ENCODE peak calls at places on chromosomes 12 and 14, in nine cellular contexts. X is NCI-H1105; E is activated T-cell treated with anti-CD3 and anti-CD28 coated beads, Interleukin-2, amount 50 U/mL, for 72 hours; W is HuH-7; J is pancreas; H is HS-27A; R is iris pigment epithelial cell; C is T-cell; D is T-helper 1 cell. G is an unnamed sample.

GRCh38 chr14:59481407-59482119 is 2.6 kb downstream of the L3HYPDH start:
- DNase-seq in R (peak), E (no peak), D (no peak), W (no peak), J (no peak), X (no peak), H (peak), C (no peak), G (no peak)

GRCh38 chr12:24424889-24425600 is 475.6 kb upstream of the SOX5 start:
- DNase-seq in J (no peak), X (peak), C (no peak), R (peak), H (no peak), W (no peak), E (peak), D (no peak), G (peak)

GRCh38 chr12:66688836-66689439 is 10.1 kb upstream of the GRIP1 start:
- DNase-seq in E (peak), R (peak), J (peak), X (peak), C (no peak), D (peak), H (no peak), W (peak), G (peak)

GRCh38 chr12:18345021-18345735 is 83.9 kb downstream of the PIK3C2G start:
- DNase-seq in H (no peak), J (no peak), D (no peak), C (no peak), R (peak), W (no peak), E (no peak), X (no peak), G (no peak)

GRCh38 chr12:127336416-127336815 is 930.6 kb upstream of the TMEM132C start:
- DNase-seq in X (no peak), C (no peak), R (no peak), H (no peak), E (no peak), D (no peak), J (no peak), W (no peak), G (no peak)

GRCh38 chr12:84913151-84913550 is 552 bp upstream of the SLC6A15 start:
- DNase-seq in R (peak), W (peak), J (no peak), X (no peak), D (no peak), E (no peak), C (no peak), H (no peak), G (peak)

GRCh38 chr14:50320279-50320678 is 8.2 kb downstream of the DMAC2L start:
- DNase-seq in D (no peak), R (peak), J (no peak), E (peak), H (no peak), X (no peak), W (no peak), C (no peak), G (no peak)

GRCh38 chr14:77071938-77072388 is 26.1 kb upstream of the CIPC start:
- DNase-seq in J (no peak), R (peak), E (no peak), D (no peak), X (no peak), C (no peak), W (no peak), H (no peak), G (no peak)

GRCh38 chr12:25322918-25323773 is 72.4 kb upstream of the KRAS start:
- DNase-seq in H (no peak), W (no peak), R (peak), X (no peak), J (no peak), C (no peak), E (no peak), D (no peak), G (no peak)

GRCh38 chr12:116735084-116735483 is 2.8 kb downstream of the SPRING1 start:
- DNase-seq in W (no peak), H (no peak), D (no peak), C (no peak), J (no peak), X (no peak), R (no peak), E (no peak), G (no peak)

GRCh38 chr12:19880724-19881123 is 441.4 kb downstream of the AEBP2 start:
- DNase-seq in R (no peak), X (no peak), D (no peak), W (no peak), H (no peak), E (no peak), J (no peak), C (no peak), G (no peak)

GRCh38 chr12:85182699-85183098 is 97.3 kb upstream of the ALX1 start:
- DNase-seq in W (no peak), X (no peak), J (no peak), D (no peak), E (no peak), R (peak), H (no peak), C (no peak), G (no peak)

GRCh38 chr14:102479777-102480176 is 29.8 kb downstream of the ANKRD9 start:
- DNase-seq in W (no peak), R (no peak), C (no peak), J (peak), E (no peak), H (no peak), D (no peak), X (peak), G (no peak)

GRCh38 chr14:94936411-94936892 is 166.5 kb upstream of the GSC start:
- DNase-seq in X (peak), J (peak), E (no peak), R (peak), D (no peak), W (no peak), C (no peak), H (no peak), G (peak)

GRCh38 chr12:106919910-106920544 is 35.7 kb upstream of the TMEM263 start:
- DNase-seq in E (no peak), H (peak), C (no peak), W (no peak), D (peak), J (no peak), R (peak), X (peak), G (peak)

GRCh38 chr12:39403376-39403775 is 39.5 kb downstream of the KIF21A start:
- DNase-seq in H (no peak), W (no peak), R (no peak), X (no peak), J (no peak), E (no peak), C (no peak), D (no peak), G (no peak)

GRCh38 chr12:119868992-119869391 is 8.1 kb downstream of the CIT start:
- DNase-seq in J (no peak), R (peak), D (no peak), H (no peak), X (no peak), C (no peak), E (no peak), W (no peak), G (no peak)

GRCh38 chr12:6182279-6182898 is 17.8 kb upstream of the CD9 start:
- DNase-seq in D (no peak), C (no peak), X (peak), R (peak), W (peak), E (no peak), J (no peak), H (no peak), G (no peak)

GRCh38 chr12:57280234-57281062 is 29.5 kb upstream of the STAC3 start:
- DNase-seq in D (peak), C (peak), W (no peak), E (peak), R (peak), J (peak), H (peak), X (no peak), G (peak)

GRCh38 chr12:109804820-109805761 is 28.1 kb downstream of the TRPV4 start:
- DNase-seq in J (peak), R (peak), C (peak), E (peak), D (peak), H (peak), W (peak), X (peak), G (peak)

GRCh38 chr12:96402061-96402460 is 1.8 kb upstream of the CDK17 start:
- DNase-seq in X (no peak), D (no peak), E (no peak), W (no peak), H (no peak), J (no peak), R (no peak), C (no peak), G (peak)

GRCh38 chr14:61381589-61381988 is 60.2 kb downstream of the PRKCH start:
- DNase-seq in C (no peak), J (peak), X (no peak), D (no peak), R (no peak), W (no peak), E (no peak), H (no peak), G (no peak)

GRCh38 chr14:52006361-52006760 is 17.0 kb downstream of the RTRAF start:
- DNase-seq in J (no peak), X (no peak), W (no peak), R (no peak), H (no peak), D (no peak), E (no peak), C (no peak), G (no peak)